ENCODE peak calls at places on chromosomes 4 and X, in nine cellular contexts. G is lower lobe of right lung, I is psoas muscle, J is endodermal cell, X is PC-9, S is stomach, C is fibroblast of lung, V is neural progenitor cell, R is thoracic aorta. Y is an unnamed sample.
A peak's percentile ranks its signal among the peaks of the same experiment; 100 is the strongest.

GRCh38 chrX:88982933-88983332 is 235.9 kb downstream of the CPXCR1 start:
- DNase-seq in G (no peak), I (no peak), J (peak; percentile 51), X (no peak), S (no peak), C (no peak), V (peak; percentile 5), R (no peak), Y (no peak)

GRCh38 chrX:120840826-120841225 is 34.8 kb downstream of the CT47B1 start:
- DNase-seq in G (no peak), I (no peak), J (no peak), X (no peak), S (no peak), C (no peak), V (no peak), R (no peak), Y (no peak)

GRCh38 chrX:138765061-138765460 is 53.5 kb upstream of the FGF13 start:
- DNase-seq in G (no peak), I (no peak), J (no peak), X (no peak), S (no peak), C (peak; percentile 63), V (no peak), R (no peak), Y (no peak)

GRCh38 chr4:105182211-105182610 is 35.5 kb downstream of the TET2 start:
- DNase-seq in G (no peak), I (no peak), J (no peak), X (no peak), S (no peak), C (no peak), V (no peak), R (no peak), Y (no peak)

GRCh38 chr4:14883166-14883565 is 119.1 kb upstream of the CPEB2 start:
- DNase-seq in G (no peak), I (no peak), J (peak; percentile 3), X (no peak), S (no peak), C (no peak), V (no peak), R (no peak), Y (no peak)

GRCh38 chr4:183591301-183591700 is 67.7 kb downstream of the RWDD4 start:
- DNase-seq in G (no peak), I (no peak), J (no peak), X (no peak), S (no peak), C (no peak), V (no peak), R (no peak), Y (no peak)

GRCh38 chr4:10587697-10588096 is 96.9 kb downstream of the CLNK start:
- DNase-seq in G (no peak), I (no peak), J (no peak), X (no peak), S (no peak), C (peak; percentile 22), V (no peak), R (no peak), Y (no peak)

GRCh38 chr4:106690487-106690886 is 321.9 kb upstream of the GIMD1 start:
- DNase-seq in G (no peak), I (no peak), J (no peak), X (no peak), S (no peak), C (peak; percentile 28), V (no peak), R (no peak), Y (no peak)

GRCh38 chr4:175034986-175035705 is 117.0 kb downstream of the ADAM29 start:
- DNase-seq in G (no peak), I (no peak), J (no peak), X (peak; percentile 6), S (no peak), C (no peak), V (no peak), R (no peak), Y (no peak)

GRCh38 chr4:73161527-73162185 is 92.1 kb upstream of the COX18 start:
- DNase-seq in G (no peak), I (no peak), J (no peak), X (no peak), S (no peak), C (no peak), V (no peak), R (no peak), Y (no peak)

GRCh38 chr4:81632581-81633247 is 161.0 kb upstream of the RASGEF1B start:
- DNase-seq in G (no peak), I (no peak), J (no peak), X (peak; percentile 6), S (no peak), C (no peak), V (no peak), R (no peak), Y (no peak)

GRCh38 chr4:13546855-13547562 is 2.7 kb upstream of the NKX3-2 start:
- DNase-seq in G (no peak), I (no peak), J (peak; percentile 87), X (no peak), S (no peak), C (no peak), V (peak; percentile 75), R (no peak), Y (peak; percentile 19)

GRCh38 chrX:84336646-84337045 is 148.6 kb upstream of the RPS6KA6 start:
- DNase-seq in G (no peak), I (no peak), J (no peak), X (no peak), S (no peak), C (no peak), V (no peak), R (no peak), Y (no peak)

GRCh38 chrX:84340981-84341380 is 153.0 kb upstream of the RPS6KA6 start:
- DNase-seq in G (no peak), I (no peak), J (no peak), X (no peak), S (no peak), C (no peak), V (no peak), R (no peak), Y (no peak)

DNA sequence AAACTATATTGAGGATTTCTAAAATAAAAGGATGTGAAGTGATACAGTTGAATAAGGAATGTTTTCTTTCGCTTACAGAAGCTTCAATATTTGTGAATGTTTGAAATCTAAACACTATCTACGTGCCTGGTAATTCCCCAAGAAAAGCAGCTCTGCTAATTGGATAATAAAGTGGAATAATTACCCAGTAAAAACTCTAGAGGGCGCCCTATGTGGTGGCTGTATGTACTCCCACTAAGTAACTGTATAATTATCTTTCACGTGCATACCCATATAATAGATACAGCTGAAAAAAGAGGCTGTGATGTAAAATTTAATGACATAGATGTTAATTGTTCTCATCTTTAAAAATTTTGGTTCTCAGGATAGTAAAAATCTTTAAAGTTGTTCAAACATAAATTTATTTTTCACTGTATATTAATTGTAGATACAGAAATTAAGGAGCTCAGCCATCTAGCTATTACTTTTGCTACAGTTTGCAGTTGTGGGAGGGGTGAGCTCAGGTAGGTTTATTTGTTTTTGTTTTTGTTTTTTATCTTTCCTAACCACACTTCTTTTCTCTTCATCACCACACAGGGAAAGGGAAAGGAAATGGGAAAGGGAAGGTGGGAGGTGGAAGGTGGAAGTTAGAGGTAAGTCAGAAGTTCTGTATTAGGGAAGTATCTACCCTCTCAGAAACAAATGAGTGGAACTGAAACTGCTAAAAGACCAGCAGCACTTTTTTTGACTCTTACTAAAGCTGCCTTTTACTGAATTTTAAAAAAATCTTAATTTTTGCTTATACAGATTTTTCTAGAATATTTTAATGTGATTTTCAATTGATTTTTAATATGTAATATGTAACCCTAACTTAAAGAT is 151.7 kb upstream of the RPS6KA6 start:
- DNase-seq in G (no peak), I (no peak), J (no peak), X (no peak), S (no peak), C (peak; percentile 40), V (peak; percentile 38), R (no peak), Y (peak; percentile 3)
- TF ChIP-seq CTCF in G (peak; percentile 51), I (peak; percentile 55), J (peak; percentile 80), X (peak; percentile 75), S (peak; percentile 30), C (peak; percentile 39), V (peak; percentile 68), R (peak; percentile 36), Y (peak; percentile 51)

GRCh38 chr4:6942238-6942800 is 32.7 kb downstream of the TBC1D14 start:
- DNase-seq in G (no peak), I (peak; percentile 48), J (peak; percentile 55), X (peak; percentile 53), S (no peak), C (peak; percentile 98), V (no peak), R (no peak), Y (peak; percentile 48)
- H3K4me1 ChIP-seq in G (peaks cover 63% of the 10 kb centered on the region), I (peaks cover 21% of the 10 kb centered on the region), J (peaks cover 11% of the 10 kb centered on the region), X (peaks cover 39% of the 10 kb centered on the region), S (peaks cover 64% of the 10 kb centered on the region), C (peaks cover 12% of the 10 kb centered on the region), V (peaks cover 56% of the 10 kb centered on the region), R (peaks cover 20% of the 10 kb centered on the region), Y (peaks cover 48% of the 10 kb centered on the region)

GRCh38 chr4:182142146-182143085 is 100.8 kb upstream of the TENM3 start:
- DNase-seq in G (no peak), I (no peak), J (peak; percentile 88), X (no peak), S (no peak), C (peak; percentile 64), V (peak; percentile 73), R (no peak), Y (peak; percentile 56)

GRCh38 chr4:182140547-182140946 is 102.7 kb upstream of the TENM3 start:
- DNase-seq in G (no peak), I (no peak), J (peak; percentile 57), X (no peak), S (no peak), C (no peak), V (no peak), R (no peak), Y (no peak)

GRCh38 chr4:182141623-182142022 is 101.6 kb upstream of the TENM3 start:
- DNase-seq in G (no peak), I (no peak), J (no peak), X (no peak), S (no peak), C (peak; percentile 15), V (no peak), R (no peak), Y (no peak)

GRCh38 chr4:182139481-182139880 is 103.7 kb upstream of the TENM3 start:
- DNase-seq in G (no peak), I (no peak), J (no peak), X (no peak), S (no peak), C (peak; percentile 55), V (no peak), R (no peak), Y (no peak)

DNA sequence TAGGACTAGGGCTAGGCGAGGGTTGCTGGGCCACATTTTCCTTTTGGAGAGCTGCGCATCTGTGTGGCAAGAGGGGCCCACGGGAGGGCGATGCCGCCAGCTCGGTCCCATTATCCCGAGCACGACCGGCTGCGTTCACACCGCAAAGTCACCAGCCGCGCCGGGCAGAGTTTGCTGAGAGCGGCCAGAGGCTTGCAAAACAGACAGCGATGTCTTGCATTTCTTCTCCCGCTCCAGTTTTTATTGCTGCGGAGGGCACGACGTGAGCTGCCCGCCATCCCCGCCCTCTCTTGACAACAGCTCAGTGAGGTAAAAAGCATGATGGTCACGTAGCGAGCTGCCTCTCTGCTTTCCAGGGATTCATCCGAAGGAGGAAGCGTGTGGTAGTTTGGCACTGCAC is 102.2 kb upstream of the TENM3 start:
- DNase-seq in G (no peak), I (no peak), J (peak; percentile 73), X (no peak), S (no peak), C (peak; percentile 23), V (peak; percentile 57), R (no peak), Y (no peak)
- H3K27me3 ChIP-seq in G (peaks cover 70% of the 10 kb centered on the region), I (no peaks in the 10 kb centered on the region), J (peaks cover 43% of the 10 kb centered on the region), X (peaks cover 13% of the 10 kb centered on the region), S (peaks cover 60% of the 10 kb centered on the region), C (peaks cover 15% of the 10 kb centered on the region), V (peaks cover 38% of the 10 kb centered on the region), R (no peaks in the 10 kb centered on the region), Y (no peaks in the 10 kb centered on the region)

GRCh38 chr4:25531272-25531671 is 124.4 kb upstream of the SLC34A2 start:
- DNase-seq in G (no peak), I (no peak), J (no peak), X (no peak), S (no peak), C (no peak), V (no peak), R (no peak), Y (no peak)
- TF ChIP-seq CTCF in G (peak; percentile 16), I (no peak), J (peak; percentile 75), X (peak; percentile 63), S (no peak), C (peak; percentile 15), V (peak; percentile 48), R (no peak), Y (peak; percentile 26)

Y was measured in Caco-2.